ENCODE peak calls at places on chromosomes 5 and 9, in six cellular contexts. O, H, R, S, X and B are unnamed samples.

GRCh38 chr5:147578228-147579024 is 68.6 kb upstream of the DPYSL3 start:
- DNase-seq in O (peak), H (no peak), R (peak), S (peak), X (peak), B (peak)

GRCh38 chr5:98827161-98827560 is 53.7 kb downstream of the RGMB start:
- DNase-seq in O (peak), H (no peak), R (peak), S (peak), X (peak), B (no peak)

GRCh38 chr9:5301544-5301943 is 3.0 kb downstream of the RLN2 start:
- DNase-seq in O (no peak), H (no peak), R (no peak), S (no peak), X (no peak), B (no peak)

GRCh38 chr5:90390933-90391332 is 18.6 kb downstream of the CETN3 start:
- DNase-seq in O (no peak), H (no peak), R (no peak), S (no peak), X (no peak), B (no peak)

GRCh38 chr5:72337159-72337558 is 17.0 kb downstream of the PTCD2 start:
- DNase-seq in O (no peak), H (no peak), R (no peak), S (no peak), X (no peak), B (no peak)

GRCh38 chr5:14144586-14145355 is 1.6 kb downstream of the TRIO start:
- DNase-seq in O (peak), H (no peak), R (peak), S (peak), X (no peak), B (peak)

GRCh38 chr9:124259273-124260078 is 1.7 kb downstream of the NEK6 start:
- DNase-seq in O (peak), H (no peak), R (no peak), S (no peak), X (peak), B (peak)

GRCh38 chr5:160516696-160517530 is 95.3 kb downstream of the PTTG1 start:
- DNase-seq in O (no peak), H (no peak), R (no peak), S (no peak), X (no peak), B (no peak)

GRCh38 chr5:15956622-15957021 is 223.0 kb downstream of the MARCHF11 start:
- DNase-seq in O (no peak), H (no peak), R (no peak), S (no peak), X (no peak), B (no peak)

GRCh38 chr5:128081111-128081865 is 2.3 kb upstream of the SLC12A2 start:
- DNase-seq in O (peak), H (no peak), R (peak), S (peak), X (no peak), B (no peak)

GRCh38 chr5:37831821-37832524 is 7.9 kb downstream of the GDNF start:
- DNase-seq in O (no peak), H (no peak), R (no peak), S (no peak), X (peak), B (no peak)

GRCh38 chr9:104256710-104257091 is 162.6 kb downstream of the SMC2 start:
- DNase-seq in O (no peak), H (no peak), R (no peak), S (no peak), X (no peak), B (no peak)
- TF ChIP-seq JUND in O (no peak), H (no peak), R (no peak), S (no peak), X (no peak), B (no peak)

DNA sequence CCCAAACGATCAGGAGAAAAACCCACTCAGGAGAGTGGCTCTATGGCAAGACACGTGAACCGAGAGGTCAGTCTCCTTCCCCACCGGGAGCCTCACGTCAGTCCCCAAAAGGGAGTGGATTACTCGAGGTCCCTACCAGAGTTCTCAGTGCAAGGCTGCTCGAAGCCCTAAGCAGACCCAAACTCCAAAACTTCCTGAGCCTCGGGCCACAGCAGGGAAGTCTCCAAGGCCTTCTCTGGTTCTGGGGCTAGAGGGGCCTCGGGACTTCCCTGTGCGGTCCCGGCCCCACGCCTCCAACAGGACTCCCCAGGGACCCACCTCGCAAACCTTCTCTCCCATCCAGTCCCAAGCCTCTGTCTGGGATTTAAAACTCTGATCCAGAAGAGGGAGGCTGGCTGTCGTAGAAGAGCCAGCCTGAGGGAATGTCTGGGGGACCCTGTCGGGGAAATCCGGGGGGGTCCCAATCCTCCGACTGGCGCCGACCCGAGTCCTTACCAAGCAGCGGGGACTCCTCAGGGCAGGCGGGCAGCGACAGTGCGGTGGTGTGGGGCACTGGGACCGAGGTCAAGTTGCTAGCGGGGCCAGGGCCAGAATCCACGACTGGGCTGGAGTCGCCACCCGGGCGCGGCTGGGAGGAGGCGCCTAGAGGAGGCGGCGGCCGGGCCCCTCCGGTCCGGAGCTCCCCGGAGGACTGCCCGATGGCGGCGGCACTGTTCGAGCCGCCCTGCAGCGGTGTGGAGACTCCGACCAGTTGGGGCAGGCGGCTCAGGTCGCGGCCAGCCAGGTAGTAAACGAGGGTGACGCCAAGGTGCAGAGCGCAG is 663 bp downstream of the B4GALT1 start:
- DNase-seq in O (no peak), H (no peak), R (peak), S (peak), X (no peak), B (no peak)
- TF ChIP-seq JUND in O (no peak), H (no peak), R (no peak), S (no peak), X (no peak), B (no peak)

DNA sequence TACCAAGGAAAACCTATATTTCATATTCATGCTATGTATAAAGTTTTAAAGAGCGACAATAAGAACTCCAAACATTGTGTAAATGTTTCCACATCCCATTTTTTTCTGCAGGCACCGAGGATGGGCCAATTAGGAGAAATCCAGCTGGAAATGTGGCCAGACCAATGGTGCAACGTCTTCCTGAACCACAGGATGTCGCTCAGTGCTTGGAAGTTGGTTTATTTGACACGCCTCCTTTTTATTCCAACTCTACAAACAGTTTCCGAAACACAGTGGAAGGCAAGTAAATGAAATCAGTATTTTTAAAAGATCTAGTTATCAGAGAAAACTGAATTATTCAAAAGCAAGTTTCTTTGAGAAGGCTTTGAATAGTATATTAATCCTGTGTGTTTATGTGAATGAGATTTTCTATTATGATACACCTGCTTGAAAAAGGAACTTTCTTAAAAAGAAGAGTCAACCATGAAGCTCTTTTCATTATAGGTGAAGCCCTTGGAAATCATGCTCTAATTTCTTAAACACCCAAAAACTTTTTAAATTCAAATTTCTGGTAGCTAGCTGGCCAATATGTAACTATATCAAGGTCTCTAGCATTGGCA is 9.1 kb downstream of the TYRP1 start:
- DNase-seq in O (peak), H (peak), R (peak), S (peak), X (peak), B (no peak)
- TF ChIP-seq JUND in O (no peak), H (no peak), R (no peak), S (no peak), X (no peak), B (no peak)

GRCh38 chr9:130597228-130597627 is 17.9 kb downstream of the FUBP3 start:
- DNase-seq in O (no peak), H (no peak), R (no peak), S (no peak), X (peak), B (no peak)
- TF ChIP-seq JUND in O (no peak), H (no peak), R (no peak), S (no peak), X (no peak), B (no peak)

GRCh38 chr5:10896016-10896415 is 135.0 kb upstream of the DAP start:
- DNase-seq in O (no peak), H (no peak), R (no peak), S (no peak), X (peak), B (no peak)
- TF ChIP-seq JUND in O (no peak), H (no peak), R (no peak), S (no peak), X (no peak), B (no peak)

GRCh38 chr9:134494273-134494815 is 147.3 kb upstream of the COL5A1 start:
- DNase-seq in O (no peak), H (no peak), R (no peak), S (no peak), X (no peak), B (no peak)

GRCh38 chr9:134493471-134494272 is 147.9 kb upstream of the COL5A1 start:
- DNase-seq in O (no peak), H (no peak), R (no peak), S (no peak), X (no peak), B (no peak)

GRCh38 chr9:134491856-134492255 is 149.7 kb upstream of the COL5A1 start:
- DNase-seq in O (no peak), H (no peak), R (no peak), S (no peak), X (no peak), B (no peak)

GRCh38 chr9:134492281-134492691 is 149.3 kb upstream of the COL5A1 start:
- DNase-seq in O (no peak), H (no peak), R (peak), S (no peak), X (no peak), B (no peak)

GRCh38 chr9:134492721-134493470 is 148.7 kb upstream of the COL5A1 start:
- DNase-seq in O (no peak), H (no peak), R (no peak), S (no peak), X (no peak), B (no peak)
- TF ChIP-seq JUND in O (no peak), H (no peak), R (no peak), S (no peak), X (no peak), B (no peak)

GRCh38 chr9:131036071-131036470 is 27.1 kb downstream of the LAMC3 start:
- DNase-seq in O (no peak), H (no peak), R (no peak), S (no peak), X (no peak), B (no peak)

GRCh38 chr9:131037336-131038255 is 28.6 kb downstream of the LAMC3 start:
- DNase-seq in O (no peak), H (no peak), R (no peak), S (peak), X (no peak), B (peak)

GRCh38 chr9:131036529-131037335 is 27.8 kb downstream of the LAMC3 start:
- DNase-seq in O (no peak), H (no peak), R (peak), S (peak), X (no peak), B (no peak)

GRCh38 chr9:131038256-131039128 is 29.5 kb downstream of the LAMC3 start:
- DNase-seq in O (no peak), H (no peak), R (no peak), S (peak), X (no peak), B (no peak)

GRCh38 chr9:131039129-131039954 is 30.4 kb downstream of the LAMC3 start:
- DNase-seq in O (no peak), H (no peak), R (no peak), S (peak), X (no peak), B (no peak)
- TF ChIP-seq JUND in O (no peak), H (no peak), R (no peak), S (no peak), X (no peak), B (no peak)